ENCODE peak calls at places on chromosomes 16 and 17, in six cellular contexts. N is SK-N-SH, O is heart left ventricle, F is tibial artery, Y is lung, E is stomach. G is an unnamed sample.
A peak's percentile ranks its signal among the peaks of the same experiment; 100 is the strongest.

GRCh38 chr17:27944546-27945332 is 51.6 kb upstream of the LYRM9 start:
- DNase-seq in N (no peak), O (no peak), F (no peak), Y (no peak), E (no peak), G (no peak)

GRCh38 chr17:68512967-68513474 is 791 bp downstream of the PRKAR1A start:
- DNase-seq in N (peak; percentile 41), O (no peak), F (peak; percentile 67), Y (no peak), E (no peak), G (peak; percentile 60)

GRCh38 chr17:6548578-6549330 is 7.6 kb downstream of the PITPNM3 start:
- DNase-seq in N (no peak), O (no peak), F (no peak), Y (no peak), E (peak; percentile 29), G (no peak)

GRCh38 chr17:12568358-12569251 is 97.1 kb upstream of the MYOCD start:
- DNase-seq in N (no peak), O (no peak), F (no peak), Y (no peak), E (no peak), G (no peak)

GRCh38 chr16:56068314-56068713 is 123.0 kb upstream of the GNAO1 start:
- DNase-seq in N (no peak), O (no peak), F (no peak), Y (no peak), E (no peak), G (no peak)

GRCh38 chr17:42031584-42031983 is 11.7 kb downstream of the NKIRAS2 start:
- DNase-seq in N (no peak), O (peak; percentile 49), F (no peak), Y (no peak), E (no peak), G (no peak)

GRCh38 chr16:8818499-8819270 is 21.0 kb downstream of the PMM2 start:
- DNase-seq in N (no peak), O (no peak), F (no peak), Y (no peak), E (no peak), G (no peak)

GRCh38 chr16:59263980-59264379 is 529.9 kb upstream of the GOT2 start:
- DNase-seq in N (no peak), O (no peak), F (no peak), Y (no peak), E (no peak), G (no peak)

GRCh38 chr16:23064642-23065041 is 84.6 kb downstream of the USP31 start:
- DNase-seq in N (no peak), O (no peak), F (no peak), Y (no peak), E (no peak), G (no peak)

GRCh38 chr16:3642397-3643094 is 11.9 kb upstream of the DNASE1 start:
- DNase-seq in N (peak; percentile 91), O (no peak), F (no peak), Y (no peak), E (peak; percentile 45), G (no peak)

GRCh38 chr17:63350364-63350763 is 95.7 kb downstream of the CYB561 start:
- DNase-seq in N (no peak), O (no peak), F (no peak), Y (no peak), E (no peak), G (no peak)

GRCh38 chr17:27663862-27664605 is 33.0 kb downstream of the LGALS9 start:
- DNase-seq in N (no peak), O (no peak), F (no peak), Y (no peak), E (no peak), G (no peak)

GRCh38 chr16:6081320-6081976 is 983.9 kb upstream of the EEF2KMT start:
- DNase-seq in N (peak; percentile 57), O (no peak), F (no peak), Y (peak; percentile 31), E (no peak), G (peak; percentile 81)

GRCh38 chr16:79372504-79373184 is 227.9 kb downstream of the MAF start:
- DNase-seq in N (no peak), O (no peak), F (no peak), Y (peak; percentile 29), E (no peak), G (no peak)

GRCh38 chr17:7707446-7707845 is 2.4 kb downstream of the EFNB3 start:
- DNase-seq in N (peak; percentile 74), O (no peak), F (no peak), Y (no peak), E (no peak), G (no peak)

GRCh38 chr17:42180411-42180921 is 476 bp downstream of the KCNH4 start:
- DNase-seq in N (peak; percentile 64), O (no peak), F (no peak), Y (no peak), E (no peak), G (no peak)

GRCh38 chr17:74380086-74380958 is 13.0 kb downstream of the GPR142 start:
- DNase-seq in N (no peak), O (no peak), F (peak; percentile 39), Y (peak; percentile 40), E (peak; percentile 70), G (peak; percentile 74)

GRCh38 chr16:30485818-30486436 is 13.4 kb downstream of the ITGAL start:
- DNase-seq in N (no peak), O (no peak), F (no peak), Y (no peak), E (no peak), G (no peak)

GRCh38 chr16:1823821-1824220 is 2.8 kb downstream of the HAGH start:
- DNase-seq in N (no peak), O (no peak), F (no peak), Y (no peak), E (peak; percentile 55), G (no peak)

GRCh38 chr17:7133424-7133823 is 18.8 kb upstream of the ASGR2 start:
- DNase-seq in N (peak; percentile 58), O (peak; percentile 39), F (peak; percentile 43), Y (peak; percentile 49), E (no peak), G (peak; percentile 49)

GRCh38 chr16:22614271-22614947 is 103.7 kb downstream of the NPIPB5 start:
- DNase-seq in N (no peak), O (no peak), F (no peak), Y (no peak), E (no peak), G (no peak)

GRCh38 chr16:58537124-58537906 is 22.0 kb downstream of the SETD6 start:
- DNase-seq in N (no peak), O (no peak), F (no peak), Y (no peak), E (no peak), G (no peak)

GRCh38 chr16:66741971-66742396 is 9.4 kb downstream of the DYNC1LI2 start:
- DNase-seq in N (no peak), O (peak; percentile 30), F (no peak), Y (no peak), E (no peak), G (no peak)

GRCh38 chr17:50550661-50551432 is 3.9 kb downstream of the SPATA20 start:
- DNase-seq in N (peak; percentile 95), O (peak; percentile 81), F (peak; percentile 84), Y (peak; percentile 80), E (peak; percentile 86), G (peak; percentile 73)

GRCh38 chr16:84884311-84885023 is 64.7 kb downstream of the CRISPLD2 start:
- DNase-seq in N (no peak), O (peak; percentile 35), F (no peak), Y (no peak), E (peak; percentile 53), G (no peak)

GRCh38 chr17:71667661-71668060 is 453.2 kb upstream of the SOX9 start:
- DNase-seq in N (no peak), O (no peak), F (no peak), Y (no peak), E (no peak), G (no peak)

GRCh38 chr16:86566966-86567700 is 504 bp downstream of the FOXC2 start:
- DNase-seq in N (no peak), O (peak; percentile 53), F (no peak), Y (no peak), E (no peak), G (no peak)

GRCh38 chr17:44607836-44608690 is 48.2 kb upstream of the MEIOC start:
- DNase-seq in N (peak; percentile 89), O (peak; percentile 57), F (no peak), Y (no peak), E (no peak), G (no peak)

GRCh38 chr17:50576864-50577263 is 16.3 kb downstream of the CACNA1G start:
- DNase-seq in N (no peak), O (no peak), F (no peak), Y (no peak), E (no peak), G (no peak)

DNA sequence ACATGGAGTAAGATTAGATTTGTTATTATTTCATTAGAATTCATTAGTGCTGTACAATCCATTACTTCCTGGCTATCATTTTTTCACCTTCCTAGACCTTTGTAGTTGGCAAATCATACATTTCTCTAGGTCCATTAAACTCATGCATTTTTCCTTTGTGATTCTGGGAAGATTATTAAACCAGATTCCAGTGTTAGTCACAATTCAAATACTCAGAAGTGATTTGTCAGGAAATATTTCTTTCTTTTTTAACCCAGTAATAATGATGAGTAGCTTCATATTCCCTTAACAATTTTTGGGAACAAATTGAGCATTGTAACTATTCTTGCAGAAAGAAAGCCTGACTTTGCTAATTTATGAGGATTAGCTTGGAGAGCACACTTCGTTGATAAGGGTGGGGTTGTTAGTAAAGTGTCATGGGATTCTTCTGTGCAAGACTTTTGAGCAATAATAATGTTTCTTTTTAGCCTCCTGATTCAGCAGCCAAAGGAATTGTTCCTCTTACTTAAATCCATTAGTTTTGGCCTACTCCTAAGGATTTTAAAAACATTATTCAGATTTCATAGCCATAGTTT is 18.7 kb upstream of the KRT24 start:
- DNase-seq in N (no peak), O (no peak), F (no peak), Y (no peak), E (no peak), G (no peak)
- H3K27me3 ChIP-seq in N (peaks cover 38% of the 10 kb centered on the region), O (no peaks in the 10 kb centered on the region), F (no peaks in the 10 kb centered on the region), Y (no peaks in the 10 kb centered on the region), E (no peaks in the 10 kb centered on the region), G (no peaks in the 10 kb centered on the region)

GRCh38 chr17:76601042-76601441 is 15.4 kb upstream of the ST6GALNAC2 start:
- DNase-seq in N (no peak), O (no peak), F (no peak), Y (no peak), E (no peak), G (no peak)
- H3K27ac ChIP-seq in N (no peak overlapping the region), O (no peak overlapping the region), F (no peak overlapping the region), Y (no peak overlapping the region), E (peak overlapping the region; percentile 58), G (no peak overlapping the region)

DNA sequence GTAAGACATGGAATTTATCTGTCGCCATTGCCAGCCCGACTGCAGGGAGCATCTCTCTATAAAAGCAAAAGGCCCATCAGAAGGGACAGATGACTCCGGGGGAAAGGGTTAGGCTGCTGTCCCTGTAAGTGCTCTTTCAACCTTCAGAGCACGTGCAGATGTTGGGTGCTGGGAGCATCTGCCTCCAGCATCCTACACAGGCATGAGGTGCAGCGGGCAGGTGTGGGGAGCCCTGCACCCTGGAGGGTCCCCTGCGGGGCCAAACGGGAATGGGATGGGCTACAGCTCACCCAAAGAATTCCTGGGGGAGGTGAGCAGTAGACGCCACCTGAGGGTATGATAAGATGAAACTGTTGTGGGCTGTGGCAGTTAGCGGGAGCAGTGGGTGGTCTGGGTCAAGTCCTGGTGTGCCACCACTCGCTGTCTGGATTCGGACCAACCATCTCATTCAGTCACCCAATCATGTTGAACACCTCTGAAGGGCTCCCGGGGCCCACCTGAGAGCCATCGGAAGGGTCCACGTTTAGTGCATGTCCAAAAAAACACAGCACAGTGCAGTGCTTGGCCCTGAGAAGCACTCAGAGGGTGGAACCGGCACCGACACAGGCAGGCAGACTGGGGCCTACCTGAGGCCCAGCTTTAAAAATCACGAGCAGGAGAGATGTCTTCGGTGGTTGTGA is 3.8 kb downstream of the SMCR8 start:
- DNase-seq in N (no peak), O (no peak), F (no peak), Y (no peak), E (no peak), G (no peak)
- H3K4me3 ChIP-seq in N (no peak overlapping the region), O (peak overlapping the region; percentile 33), F (peak overlapping the region; percentile 7), Y (no peak overlapping the region), E (peak overlapping the region; percentile 25), G (no peak overlapping the region)

GRCh38 chr17:81193470-81194224 is 27.6 kb upstream of the AATK start:
- DNase-seq in N (no peak), O (no peak), F (no peak), Y (no peak), E (no peak), G (no peak)
- H3K27me3 ChIP-seq in N (no peaks in the 10 kb centered on the region), O (no peaks in the 10 kb centered on the region), F (no peaks in the 10 kb centered on the region), Y (no peaks in the 10 kb centered on the region), E (no peaks in the 10 kb centered on the region), G (no peaks in the 10 kb centered on the region)

G was measured in Peyer's patch.